ENCODE peak calls at places on chromosomes 3 and 15, in eight cellular contexts. Y is choroid plexus epithelial cell, V is Peyer's patch, P is adipocyte, J is GM12865, U is lower leg skin, C is foreskin fibroblast, G is iPS DF 6.9. F is an unnamed sample.

GRCh38 chr3:175807175-175807574 is 948.0 kb downstream of the NAALADL2 start:
- DNase-seq in Y (no peak), V (no peak), P (no peak), J (no peak), U (no peak), C (no peak), G (no peak), F (no peak)

GRCh38 chr3:192957441-192957951 is 39.8 kb upstream of the MB21D2 start:
- DNase-seq in Y (peak), V (no peak), P (peak), J (peak), U (peak), C (peak), G (no peak), F (peak)

GRCh38 chr3:6737223-6737994 is 123.5 kb upstream of the GRM7 start:
- DNase-seq in Y (no peak), V (no peak), P (no peak), J (peak), U (no peak), C (no peak), G (no peak), F (no peak)

GRCh38 chr3:45332493-45332892 is 55.9 kb upstream of the LARS2 start:
- DNase-seq in Y (no peak), V (no peak), P (no peak), J (no peak), U (no peak), C (no peak), G (no peak), F (no peak)

GRCh38 chr3:62051506-62051905 is 321.8 kb downstream of the FEZF2 start:
- DNase-seq in Y (peak), V (peak), P (peak), J (no peak), U (no peak), C (peak), G (no peak), F (peak)

GRCh38 chr15:33675246-33675645 is 293.1 kb upstream of the CHRM5 start:
- DNase-seq in Y (peak), V (no peak), P (peak), J (peak), U (no peak), C (no peak), G (peak), F (no peak)

GRCh38 chr3:143775401-143775970 is 72.8 kb downstream of the SLC9A9 start:
- DNase-seq in Y (peak), V (no peak), P (peak), J (peak), U (no peak), C (peak), G (no peak), F (no peak)

GRCh38 chr3:181176610-181177009 is 187.1 kb upstream of the DNAJC19 start:
- DNase-seq in Y (peak), V (peak), P (peak), J (peak), U (peak), C (peak), G (no peak), F (peak)

GRCh38 chr3:25428003-25428861 is at the start of gene RARB:
- DNase-seq in Y (peak), V (peak), P (peak), J (peak), U (peak), C (peak), G (no peak), F (peak)

GRCh38 chr15:42070966-42071350 is 23.4 kb downstream of the PLA2G4D start:
- DNase-seq in Y (no peak), V (no peak), P (no peak), J (no peak), U (no peak), C (no peak), G (no peak), F (no peak)

GRCh38 chr15:31216210-31216911 is 110.3 kb upstream of the KLF13 start:
- DNase-seq in Y (peak), V (peak), P (peak), J (peak), U (peak), C (peak), G (no peak), F (peak)

GRCh38 chr3:187251599-187251998 is 39.9 kb downstream of the MASP1 start:
- DNase-seq in Y (no peak), V (no peak), P (no peak), J (no peak), U (no peak), C (no peak), G (no peak), F (no peak)

GRCh38 chr15:29570931-29571727 is 251.1 kb downstream of the TJP1 start:
- DNase-seq in Y (peak), V (peak), P (peak), J (no peak), U (no peak), C (peak), G (peak), F (peak)

GRCh38 chr3:46214751-46215352 is 6.7 kb upstream of the CCR1 start:
- DNase-seq in Y (peak), V (no peak), P (no peak), J (peak), U (no peak), C (no peak), G (peak), F (no peak)

GRCh38 chr3:107425033-107425432 is 47.8 kb downstream of the CCDC54 start:
- DNase-seq in Y (no peak), V (no peak), P (no peak), J (no peak), U (no peak), C (no peak), G (no peak), F (no peak)

GRCh38 chr3:122758877-122759670 is 34.6 kb downstream of the HSPBAP1 start:
- DNase-seq in Y (peak), V (no peak), P (no peak), J (peak), U (no peak), C (peak), G (no peak), F (no peak)

GRCh38 chr15:40081691-40082194 is 26.9 kb downstream of the BMF start:
- DNase-seq in Y (peak), V (peak), P (peak), J (no peak), U (peak), C (peak), G (no peak), F (peak)

GRCh38 chr3:193870376-193871092 is 265.4 kb upstream of the HES1 start:
- DNase-seq in Y (no peak), V (no peak), P (no peak), J (no peak), U (no peak), C (no peak), G (no peak), F (no peak)

GRCh38 chr15:31292391-31293020 is 34.1 kb upstream of the KLF13 start:
- DNase-seq in Y (no peak), V (no peak), P (no peak), J (no peak), U (no peak), C (no peak), G (no peak), F (no peak)

GRCh38 chr15:58279654-58280053 is 141.5 kb downstream of the AQP9 start:
- DNase-seq in Y (no peak), V (no peak), P (no peak), J (no peak), U (no peak), C (no peak), G (no peak), F (no peak)

GRCh38 chr3:44114142-44114541 is 127.5 kb upstream of the TOPAZ1 start:
- DNase-seq in Y (peak), V (peak), P (no peak), J (peak), U (no peak), C (peak), G (peak), F (peak)

GRCh38 chr3:84547971-84548970 is 410.5 kb upstream of the CADM2 start:
- DNase-seq in Y (peak), V (no peak), P (no peak), J (peak), U (no peak), C (peak), G (peak), F (no peak)

GRCh38 chr15:87638554-87639083 is 617.9 kb downstream of the NTRK3 start:
- DNase-seq in Y (no peak), V (no peak), P (no peak), J (no peak), U (no peak), C (no peak), G (no peak), F (no peak)

GRCh38 chr3:138442433-138442832 is 8.0 kb downstream of the ESYT3 start:
- DNase-seq in Y (peak), V (no peak), P (peak), J (no peak), U (no peak), C (peak), G (no peak), F (no peak)

GRCh38 chr15:61141497-61142125 is 87.5 kb downstream of the RORA start:
- DNase-seq in Y (no peak), V (no peak), P (no peak), J (no peak), U (no peak), C (no peak), G (no peak), F (no peak)

GRCh38 chr15:87620393-87620792 is 636.1 kb downstream of the NTRK3 start:
- DNase-seq in Y (no peak), V (no peak), P (no peak), J (no peak), U (no peak), C (no peak), G (no peak), F (no peak)

GRCh38 chr3:171849632-171850323 is 6.6 kb downstream of the TMEM212 start:
- DNase-seq in Y (no peak), V (no peak), P (no peak), J (no peak), U (no peak), C (no peak), G (no peak), F (no peak)

GRCh38 chr3:196246612-196247308 is 30.4 kb downstream of the SLC51A start:
- DNase-seq in Y (peak), V (no peak), P (no peak), J (no peak), U (no peak), C (peak), G (no peak), F (no peak)

DNA sequence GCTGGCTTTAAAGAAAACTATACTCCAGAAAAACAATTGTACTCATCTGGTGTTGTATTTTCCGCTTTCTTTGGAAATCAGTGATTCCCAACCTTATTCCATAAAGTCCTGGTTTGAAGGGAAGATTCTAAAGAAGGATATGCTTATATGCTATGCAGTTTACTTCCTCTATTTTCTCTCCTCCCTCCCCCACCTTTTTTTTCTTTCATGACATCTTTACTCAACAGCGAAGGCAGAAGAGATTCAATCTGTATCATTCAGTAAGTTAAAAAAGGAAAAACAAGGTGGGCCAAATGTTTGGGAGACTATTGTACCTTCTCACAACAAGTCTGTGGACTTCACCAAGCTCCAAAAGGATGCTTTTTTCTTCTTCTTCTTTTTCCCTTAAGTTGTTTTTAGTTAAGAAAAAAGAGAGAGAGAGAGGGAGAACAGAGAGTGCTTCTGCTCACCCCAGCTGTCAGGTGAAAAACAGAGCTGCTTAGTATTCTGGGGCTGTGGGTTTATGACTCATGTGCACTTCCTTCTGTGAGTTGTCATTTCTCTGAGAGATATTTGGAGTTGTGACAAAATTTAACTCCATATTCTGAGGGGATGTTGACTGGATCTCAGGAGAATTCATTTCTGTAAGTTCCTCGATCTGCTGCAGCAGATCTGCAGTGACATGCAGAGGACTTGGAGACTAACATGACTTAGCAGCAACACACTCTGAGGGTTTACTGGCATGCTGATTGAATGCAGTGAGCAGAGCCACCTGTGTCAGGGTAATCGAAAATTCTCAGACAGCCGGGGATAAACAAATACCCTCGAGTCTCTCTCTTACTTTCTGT is 70.7 kb downstream of the SSR3 start:
- DNase-seq in Y (peak), V (no peak), P (peak), J (peak), U (no peak), C (peak), G (no peak), F (no peak)
- H3K4me3 ChIP-seq in Y (no peak), V (no peak), P (peak), J (peak), U (no peak), C (no peak), G (no peak), F (no peak)

GRCh38 chr15:83685864-83686263 is 31.9 kb downstream of the ADAMTSL3 start:
- DNase-seq in Y (no peak), V (no peak), P (no peak), J (no peak), U (no peak), C (no peak), G (no peak), F (no peak)
- H3K4me3 ChIP-seq in Y (no peak), V (no peak), P (no peak), J (no peak), U (no peak), C (no peak), G (no peak), F (no peak)

DNA sequence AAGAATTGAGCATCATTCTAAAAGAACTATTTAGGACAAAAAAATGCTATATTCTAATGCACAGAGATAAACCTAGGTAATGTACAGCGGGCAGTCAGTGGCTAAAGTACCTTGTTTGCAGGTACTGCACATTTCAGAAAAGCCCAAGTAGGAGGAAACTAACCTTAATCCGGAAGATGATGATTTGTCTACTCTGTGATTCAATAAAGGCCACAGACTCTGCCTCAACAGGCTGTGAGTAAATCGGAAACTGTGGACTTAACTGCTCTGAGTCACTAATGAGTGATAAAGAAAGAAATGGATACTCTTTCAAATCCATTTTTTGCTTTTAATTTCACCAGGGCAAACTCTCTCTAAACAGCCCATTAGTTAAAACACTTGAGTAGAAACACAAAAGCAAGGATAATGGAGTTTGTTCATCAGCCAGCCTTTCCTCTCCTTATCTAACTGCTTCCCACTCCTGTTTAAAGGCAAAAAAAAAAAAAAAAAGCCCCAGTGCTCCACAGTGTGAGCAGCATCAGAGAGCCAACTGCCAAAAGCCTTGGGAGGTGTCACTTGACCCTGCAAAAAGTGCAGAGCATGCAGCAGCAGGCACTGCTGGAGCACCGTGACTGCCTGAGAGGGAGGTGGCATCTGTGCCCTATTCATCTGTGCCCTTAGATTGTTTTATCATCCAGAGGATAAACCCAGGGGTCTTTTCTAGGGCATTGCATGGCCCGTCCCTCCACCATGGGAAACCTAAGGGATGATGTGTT is 187.7 kb downstream of the SATB1 start:
- DNase-seq in Y (peak), V (no peak), P (peak), J (peak), U (no peak), C (peak), G (no peak), F (no peak)
- H3K4me3 ChIP-seq in Y (no peak), V (no peak), P (no peak), J (no peak), U (no peak), C (no peak), G (no peak), F (no peak)

GRCh38 chr3:88809993-88810392 is 297.4 kb upstream of the EPHA3 start:
- DNase-seq in Y (peak), V (no peak), P (peak), J (no peak), U (no peak), C (peak), G (no peak), F (no peak)
- H3K4me3 ChIP-seq in Y (no peak), V (no peak), P (no peak), J (no peak), U (no peak), C (no peak), G (no peak), F (no peak)

GRCh38 chr3:69649713-69650419 is 89.4 kb upstream of the MITF start:
- DNase-seq in Y (peak), V (no peak), P (no peak), J (no peak), U (no peak), C (peak), G (no peak), F (no peak)
- H3K4me3 ChIP-seq in Y (no peak), V (no peak), P (peak), J (no peak), U (no peak), C (no peak), G (no peak), F (no peak)

GRCh38 chr3:159733194-159733860 is 255.3 kb upstream of the IL12A start:
- DNase-seq in Y (peak), V (no peak), P (peak), J (no peak), U (no peak), C (peak), G (no peak), F (no peak)
- H3K4me3 ChIP-seq in Y (no peak), V (no peak), P (peak), J (no peak), U (no peak), C (no peak), G (no peak), F (no peak)

GRCh38 chr3:10317961-10318350 is 3.0 kb downstream of the SEC13 start:
- DNase-seq in Y (no peak), V (no peak), P (no peak), J (no peak), U (no peak), C (no peak), G (no peak), F (no peak)

GRCh38 chr3:10320320-10320677 is 613 bp downstream of the SEC13 start:
- DNase-seq in Y (no peak), V (no peak), P (peak), J (no peak), U (no peak), C (no peak), G (no peak), F (no peak)

GRCh38 chr3:10319804-10320203 is 1.1 kb downstream of the SEC13 start:
- DNase-seq in Y (peak), V (no peak), P (peak), J (no peak), U (no peak), C (no peak), G (no peak), F (no peak)

GRCh38 chr3:10317311-10317960 is 3.5 kb downstream of the SEC13 start:
- DNase-seq in Y (no peak), V (no peak), P (no peak), J (no peak), U (no peak), C (no peak), G (no peak), F (no peak)

DNA sequence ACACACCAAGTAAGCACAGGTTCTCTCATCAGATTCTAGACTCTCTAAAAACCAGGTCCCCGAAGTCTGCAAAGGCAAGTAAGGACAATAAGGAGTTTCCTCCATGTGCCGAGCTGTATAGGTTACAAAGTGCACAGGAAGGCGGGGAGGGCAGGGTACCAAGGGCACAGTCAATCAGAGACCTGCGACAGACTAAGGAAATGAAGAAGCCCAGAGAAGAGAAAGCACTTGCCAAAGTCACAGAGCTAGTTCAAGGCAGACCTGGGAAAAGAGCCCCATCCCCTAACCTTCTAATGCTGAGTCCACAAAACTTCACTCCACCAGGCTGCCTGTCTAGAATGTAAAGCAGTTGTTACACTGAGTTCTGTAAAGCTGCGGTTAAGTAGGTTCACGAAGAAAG is 1.7 kb downstream of the SEC13 start:
- DNase-seq in Y (no peak), V (peak), P (peak), J (no peak), U (no peak), C (no peak), G (no peak), F (peak)
- H3K4me3 ChIP-seq in Y (peak), V (peak), P (peak), J (peak), U (no peak), C (peak), G (no peak), F (peak)

DNA sequence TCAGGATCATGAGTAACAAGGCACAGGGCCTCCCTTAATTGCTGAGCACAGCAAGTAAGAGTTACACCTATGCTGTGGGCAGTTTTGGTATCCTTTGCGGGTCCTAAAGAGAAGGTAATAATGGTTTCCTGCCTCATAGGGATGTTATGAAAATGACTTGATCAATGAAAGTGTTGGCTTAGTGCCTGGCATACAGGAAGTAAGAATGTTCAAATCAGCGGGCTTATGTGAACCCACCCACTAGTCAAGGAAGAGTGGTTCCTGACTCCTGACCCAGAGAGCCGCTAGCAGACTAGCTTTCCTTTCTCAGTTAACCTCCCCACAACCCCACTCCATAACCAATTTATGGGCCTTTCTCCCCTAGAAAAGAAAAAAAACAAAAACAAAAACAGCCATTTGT is 5.2 kb upstream of the ADAMTS9 start:
- DNase-seq in Y (no peak), V (no peak), P (no peak), J (no peak), U (no peak), C (no peak), G (no peak), F (no peak)
- H3K4me3 ChIP-seq in Y (no peak), V (no peak), P (no peak), J (no peak), U (no peak), C (no peak), G (no peak), F (no peak)

DNA sequence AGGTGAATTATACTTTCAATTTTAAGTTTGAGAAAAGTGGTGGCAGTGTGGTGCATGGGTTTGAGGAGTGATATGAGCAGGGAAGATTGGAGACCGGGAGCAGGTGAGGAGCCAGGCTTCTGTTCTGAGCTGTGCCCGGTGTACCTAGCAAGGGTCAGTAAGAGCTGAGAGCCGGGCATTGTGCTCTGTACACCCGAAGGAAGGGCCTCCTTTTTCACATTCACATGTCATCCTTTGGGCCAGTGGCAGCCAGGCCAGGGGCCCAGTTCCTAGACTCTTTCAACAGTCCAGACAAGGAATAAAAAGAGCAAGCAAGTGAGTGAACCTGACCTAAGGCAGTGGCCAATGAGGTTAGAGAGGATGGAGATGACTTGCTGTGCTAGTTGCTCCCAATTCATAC is 5.1 kb upstream of the TRA2B start:
- DNase-seq in Y (no peak), V (no peak), P (no peak), J (no peak), U (no peak), C (no peak), G (no peak), F (no peak)
- H3K4me3 ChIP-seq in Y (no peak), V (no peak), P (no peak), J (no peak), U (no peak), C (no peak), G (no peak), F (no peak)